ENCODE peak calls at places on chromosomes 4 and X, in six cellular contexts. Y is GM12865, J is neural progenitor cell, G is fibroblast of mammary gland, B is foreskin fibroblast, M is upper lobe of right lung. I is an unnamed sample.

GRCh38 chrX:44155126-44155525 is 181.9 kb upstream of the NDP start:
- DNase-seq in B (no peak), M (no peak), Y (no peak), J (no peak), G (no peak), I (no peak)

GRCh38 chr4:76426272-76426671 is 5.3 kb upstream of the CCDC158 start:
- DNase-seq in Y (no peak), G (no peak), J (no peak), M (no peak), B (no peak), I (no peak)

GRCh38 chr4:41281038-41281634 is 24.4 kb downstream of the UCHL1 start:
- DNase-seq in J (peak), Y (peak), B (peak), M (no peak), G (peak), I (no peak)

GRCh38 chr4:4248885-4249203 is 821 bp upstream of the TMEM128 start:
- DNase-seq in M (no peak), J (no peak), B (no peak), G (peak), Y (no peak), I (peak)

GRCh38 chrX:148049441-148049840 is 68.3 kb downstream of the FMR1NB start:
- DNase-seq in M (no peak), J (peak), G (peak), Y (peak), B (peak), I (no peak)

GRCh38 chr4:126441173-126441810 is 1126.5 kb downstream of the FAT4 start:
- DNase-seq in J (no peak), G (no peak), Y (no peak), M (no peak), B (peak), I (no peak)

GRCh38 chr4:145012841-145013240 is 85.2 kb downstream of the ANAPC10 start:
- DNase-seq in M (no peak), G (peak), Y (peak), B (peak), J (no peak), I (no peak)

GRCh38 chrX:47501226-47502071 is 18.4 kb upstream of the ZNF41 start:
- DNase-seq in Y (peak), J (peak), M (no peak), G (peak), B (peak), I (no peak)

GRCh38 chrX:96372313-96373046 is 312.2 kb upstream of the DIAPH2 start:
- DNase-seq in G (peak), M (no peak), J (peak), B (peak), Y (peak), I (no peak)

GRCh38 chr4:109876634-109877265 is 28.8 kb downstream of the LRIT3 start:
- DNase-seq in M (no peak), B (no peak), G (no peak), J (no peak), Y (no peak), I (no peak)
- TF ChIP-seq CTCF in M (no peak), B (no peak), G (no peak), J (no peak), Y (no peak), I (no peak)

GRCh38 chr4:130563185-130563890 is 1467.4 kb downstream of the C4orf33 start:
- DNase-seq in G (peak), M (peak), Y (no peak), J (peak), B (peak), I (no peak)
- H3K4me3 ChIP-seq in G (peak), M (peak), Y (no peak), J (no peak), B (peak), I (no peak)

GRCh38 chrX:19225906-19226305 is 103.6 kb upstream of the ADGRG2 start:
- DNase-seq in M (no peak), J (peak), G (peak), Y (peak), B (peak), I (no peak)
- TF ChIP-seq CTCF in M (no peak), J (peak), G (peak), Y (peak), B (no peak), I (no peak)

GRCh38 chr4:7547368-7548040 is 112.8 kb upstream of the PSAPL1 start:
- DNase-seq in M (no peak), J (no peak), Y (no peak), B (no peak), G (peak), I (no peak)
- H3K4me3 ChIP-seq in M (no peak), J (no peak), Y (no peak), B (no peak), G (no peak), I (no peak)

DNA sequence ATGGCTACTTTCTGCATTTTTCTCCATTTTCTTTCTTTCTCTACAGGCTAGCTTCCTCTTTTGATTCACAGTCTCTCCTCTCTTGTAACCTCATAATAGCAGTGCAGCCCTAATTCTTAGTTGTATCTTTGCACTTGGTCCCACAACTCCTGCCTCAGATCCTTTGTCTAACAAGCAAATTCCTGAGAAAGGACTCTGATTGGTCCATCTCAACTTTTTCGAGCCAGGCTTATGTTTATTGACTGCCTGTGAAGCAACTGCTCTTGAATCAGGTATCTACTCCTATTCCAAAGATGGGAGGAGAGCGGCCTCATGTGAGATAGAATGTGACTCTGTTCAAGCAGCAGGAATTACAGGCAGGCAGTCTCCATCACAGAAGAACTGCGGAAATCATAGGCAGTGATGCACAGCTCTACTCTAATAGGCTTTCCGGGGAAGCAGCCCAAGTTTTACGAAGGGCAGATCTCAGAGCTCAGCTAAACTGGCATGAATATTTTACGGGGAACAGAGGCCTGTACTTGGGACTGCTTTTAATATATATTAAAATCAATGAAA is 123.5 kb downstream of the GABRB1 start:
- DNase-seq in M (no peak), J (peak), G (no peak), Y (no peak), B (no peak), I (no peak)
- TF ChIP-seq CTCF in M (no peak), J (no peak), G (no peak), Y (no peak), B (no peak), I (no peak)

DNA sequence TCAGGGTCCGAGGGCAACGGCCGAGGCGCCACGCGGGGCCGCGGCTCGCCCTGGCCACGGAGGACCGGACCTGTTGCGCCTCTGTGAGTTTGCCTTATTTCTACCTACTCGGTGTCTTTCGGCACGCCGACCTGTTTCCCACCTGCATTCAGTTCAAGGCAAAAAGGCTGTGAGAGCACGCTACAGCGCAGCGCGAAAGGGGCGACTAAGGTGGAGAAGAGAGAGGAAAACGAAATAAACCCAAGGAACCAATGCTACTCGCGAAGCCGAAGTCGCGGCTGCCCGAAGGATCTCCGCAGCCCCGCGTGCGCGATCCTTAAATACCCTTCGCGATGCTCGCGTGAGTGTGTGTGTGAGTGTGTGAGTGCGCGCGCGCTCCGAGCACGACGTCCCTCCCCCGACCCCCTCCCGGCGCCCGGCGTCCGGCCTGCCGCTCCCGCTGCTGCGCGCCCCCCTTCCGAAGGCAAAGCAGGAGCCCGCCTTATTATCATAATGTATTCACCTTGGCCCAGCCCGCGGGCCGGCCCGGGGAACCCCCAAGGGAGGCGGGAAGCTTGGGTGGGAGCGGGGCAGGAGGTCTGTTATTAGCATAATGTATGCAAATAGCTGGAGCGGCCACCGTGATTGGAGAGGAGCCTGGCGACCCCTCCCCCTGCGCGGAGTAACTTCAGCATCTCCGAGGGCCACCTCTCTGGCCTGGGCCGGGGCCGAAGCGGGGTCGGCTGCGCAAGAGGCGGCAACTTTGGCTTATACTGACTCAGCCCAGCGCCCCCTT is at the start of gene COL25A1:
- DNase-seq in Y (peak), M (peak), J (peak), B (peak), G (peak), I (peak)
- H3K4me3 ChIP-seq in Y (peak), M (peak), J (peak), B (peak), G (peak), I (peak)

DNA sequence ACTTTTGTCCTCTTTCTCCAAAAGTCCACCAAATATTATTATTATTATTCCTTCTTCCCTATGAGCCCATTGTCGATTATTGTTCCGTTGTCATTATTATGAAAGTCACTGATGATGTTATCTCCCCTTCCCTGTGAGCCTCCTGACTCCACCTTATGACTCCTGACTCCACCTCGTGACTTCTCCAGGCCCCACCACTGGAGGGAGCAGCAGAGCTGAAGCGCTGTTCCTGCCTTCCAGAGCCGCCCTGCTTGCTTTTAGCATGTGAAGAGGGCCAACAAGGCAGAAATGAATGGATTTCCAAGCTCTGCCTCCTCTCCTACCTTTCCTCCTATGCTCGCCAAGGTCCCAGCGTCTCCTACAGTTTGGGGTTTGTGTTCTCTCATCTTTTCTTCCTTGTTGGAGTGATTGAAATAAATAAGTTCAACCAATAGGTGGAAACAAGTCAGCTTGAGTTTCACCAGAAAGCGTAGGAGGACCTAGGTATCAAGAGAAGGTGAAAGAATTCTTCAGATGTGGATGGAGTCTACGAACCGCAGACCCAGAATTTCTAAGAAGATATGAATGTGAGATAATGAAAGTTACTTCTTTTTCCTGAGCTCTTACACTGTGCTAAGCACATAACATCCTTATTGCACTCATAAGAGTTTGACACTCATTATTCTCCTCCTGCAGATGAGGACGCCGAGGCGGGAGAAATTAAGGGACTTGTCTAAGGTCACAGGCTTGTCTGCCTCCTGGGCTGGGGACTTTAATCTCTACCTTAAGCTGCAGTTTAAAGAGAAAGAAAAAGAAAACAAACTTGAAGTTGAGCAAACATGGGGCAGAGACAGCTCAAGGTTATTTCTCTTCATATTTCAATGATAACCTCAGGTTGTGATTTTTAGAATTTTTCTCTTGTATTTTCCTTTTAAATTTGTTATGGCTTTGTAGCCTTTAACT is 26.1 kb downstream of the IGSF1 start:
- DNase-seq in G (no peak), M (no peak), J (peak), Y (peak), B (no peak), I (no peak)
- TF ChIP-seq CTCF in G (peak), M (peak), J (peak), Y (peak), B (no peak), I (no peak)

I was measured in CD8-positive, alpha-beta T cell.